ENCODE peak calls at places on chromosomes 12 and 14, in four cellular contexts. V, N, T and M are unnamed samples.

GRCh38 chr14:53956427-53957201 is at the start of gene BMP4:
- DNase-seq in T (peak; percentile 92), V (no peak), N (peak; percentile 42), M (peak; percentile 82)

GRCh38 chr12:13049816-13050215 is 5.6 kb downstream of the FAM234B start:
- DNase-seq in T (no peak), N (no peak), V (no peak), M (no peak)

GRCh38 chr12:104682790-104683279 is 226.1 kb downstream of the CHST11 start:
- DNase-seq in N (no peak), V (peak; percentile 51), T (no peak), M (no peak)

GRCh38 chr12:103839103-103839502 is 1.9 kb downstream of the NT5DC3 start:
- DNase-seq in N (no peak), T (no peak), V (no peak), M (no peak)

GRCh38 chr14:69535230-69535848 is 39.3 kb downstream of the CCDC177 start:
- DNase-seq in V (no peak), T (peak; percentile 71), N (peak; percentile 34), M (peak; percentile 42)

GRCh38 chr12:90017316-90017715 is 308.7 kb upstream of the ATP2B1 start:
- DNase-seq in N (no peak), V (no peak), T (no peak), M (no peak)

GRCh38 chr12:50568338-50569155 is 63.8 kb downstream of the DIP2B start:
- DNase-seq in V (no peak), T (no peak), N (no peak), M (no peak)

GRCh38 chr14:93716002-93716401 is 72.3 kb downstream of the PRIMA1 start:
- DNase-seq in N (no peak), V (no peak), T (no peak), M (no peak)

GRCh38 chr12:111201036-111201435 is 167.9 kb downstream of the PHETA1 start:
- DNase-seq in N (no peak), V (no peak), T (no peak), M (no peak)

GRCh38 chr12:25401547-25402345 is 151.0 kb upstream of the KRAS start:
- DNase-seq in N (no peak), V (no peak), T (no peak), M (no peak)

GRCh38 chr12:47192046-47192445 is 112.3 kb upstream of the AMIGO2 start:
- DNase-seq in V (no peak), N (no peak), T (no peak), M (no peak)

GRCh38 chr12:57619434-57620244 is 8.4 kb downstream of the ARHGEF25 start:
- DNase-seq in V (no peak), N (no peak), T (peak; percentile 75), M (no peak)

GRCh38 chr12:4997939-4998338 is 45.7 kb upstream of the KCNA5 start:
- DNase-seq in T (no peak), V (no peak), N (no peak), M (no peak)

DNA sequence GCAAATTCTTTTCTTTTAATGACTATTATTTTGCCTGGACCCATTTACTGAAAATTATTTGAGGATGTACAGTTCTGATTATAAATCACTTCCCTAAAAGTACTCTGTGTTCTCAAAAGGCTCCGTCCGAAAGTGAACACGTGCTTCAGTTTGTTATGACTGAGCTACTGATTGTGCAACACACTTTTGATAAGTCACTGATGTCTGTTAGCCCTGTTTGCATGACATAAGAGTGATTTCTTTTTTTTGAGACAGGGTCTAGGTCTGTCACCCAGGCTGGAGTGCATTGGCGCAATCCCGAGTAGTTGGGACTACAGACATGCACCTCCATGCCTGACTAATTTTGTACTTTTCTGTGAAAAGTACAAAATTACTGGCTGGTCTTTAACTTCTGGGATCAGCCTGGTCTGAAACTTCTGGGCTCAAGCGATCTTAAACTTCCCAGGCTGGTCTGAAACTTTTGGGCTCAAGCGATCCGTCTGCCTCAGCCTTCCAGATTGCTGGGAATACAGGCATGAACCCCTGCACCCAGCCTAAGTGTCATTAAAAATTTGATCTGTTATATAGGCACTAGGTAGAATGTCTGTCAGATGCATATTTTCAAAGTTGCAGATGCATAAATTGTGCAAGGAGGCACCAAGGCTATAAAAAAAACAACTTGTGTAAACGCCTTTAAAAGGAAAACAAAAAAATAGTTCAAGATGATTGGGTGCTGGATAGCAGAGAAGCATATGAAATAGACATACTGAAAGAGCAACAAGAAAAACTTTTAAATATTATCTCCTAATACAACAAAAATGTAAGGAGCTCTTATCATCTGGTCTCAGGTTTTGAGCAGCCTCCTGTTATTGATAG is 111.6 kb downstream of the SRGAP1 start:
- DNase-seq in V (no peak), N (no peak), T (no peak), M (no peak)
- TF ChIP-seq EGR1 in V (no peak), N (no peak), T (no peak), M (no peak)

GRCh38 chr14:100342195-100342594 is 19.1 kb downstream of the SLC25A47 start:
- DNase-seq in V (no peak), N (no peak), T (no peak), M (no peak)
- TF ChIP-seq JUND in V (no peak), N (no peak), T (no peak), M (no peak)

GRCh38 chr14:19917955-19918518 is 2.4 kb upstream of the OR4K5 start:
- DNase-seq in T (no peak), V (no peak), N (no peak), M (no peak)

GRCh38 chr14:19918553-19919264 is 1.7 kb upstream of the OR4K5 start:
- DNase-seq in T (no peak), V (no peak), N (no peak), M (no peak)

GRCh38 chr14:19917243-19917642 is 3.2 kb upstream of the OR4K5 start:
- DNase-seq in N (no peak), V (no peak), T (no peak), M (no peak)

GRCh38 chr14:19920021-19920657 is at the start of gene OR4K5:
- DNase-seq in V (no peak), N (no peak), T (no peak), M (no peak)
- TF ChIP-seq EGR1 in V (no peak), N (no peak), T (no peak), M (no peak)

DNA sequence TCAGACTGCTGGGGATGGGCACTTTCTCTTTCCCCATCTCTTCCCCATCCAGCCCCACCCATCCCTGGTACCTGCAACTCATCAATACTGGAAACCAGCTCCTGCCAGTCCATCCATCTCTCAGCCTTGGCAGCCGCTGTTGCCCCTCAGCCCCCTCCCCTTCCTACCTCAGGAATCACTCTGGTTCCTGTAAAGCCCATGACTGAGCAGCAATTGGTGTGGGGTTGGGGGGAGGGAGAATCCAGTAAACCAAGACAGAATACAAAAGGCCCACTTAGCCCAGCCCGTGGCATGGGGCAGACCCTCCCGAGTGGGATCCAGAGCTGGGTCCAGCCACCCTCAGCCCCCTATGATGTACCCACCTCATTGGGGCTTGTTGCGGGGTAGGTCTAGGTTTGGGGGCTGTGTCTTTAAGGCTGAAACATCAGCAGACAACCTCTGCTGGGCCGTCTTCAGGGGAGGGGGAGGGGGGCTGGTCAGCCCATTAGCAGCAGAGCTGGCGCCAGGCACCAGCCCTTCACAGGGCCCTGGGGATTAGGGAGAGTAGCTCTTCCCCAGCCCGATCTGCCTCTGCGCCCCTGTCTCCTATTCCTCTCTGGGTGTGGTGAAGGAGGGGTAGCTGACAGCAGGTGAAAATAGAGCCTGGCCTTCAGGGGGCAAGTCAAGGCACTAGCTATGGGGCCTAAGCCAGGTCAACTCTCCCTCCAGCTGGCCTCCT is 702 bp upstream of the PRPH start:
- DNase-seq in T (no peak), V (no peak), N (no peak), M (no peak)
- TF ChIP-seq JUND in T (no peak), V (no peak), N (no peak), M (no peak)

DNA sequence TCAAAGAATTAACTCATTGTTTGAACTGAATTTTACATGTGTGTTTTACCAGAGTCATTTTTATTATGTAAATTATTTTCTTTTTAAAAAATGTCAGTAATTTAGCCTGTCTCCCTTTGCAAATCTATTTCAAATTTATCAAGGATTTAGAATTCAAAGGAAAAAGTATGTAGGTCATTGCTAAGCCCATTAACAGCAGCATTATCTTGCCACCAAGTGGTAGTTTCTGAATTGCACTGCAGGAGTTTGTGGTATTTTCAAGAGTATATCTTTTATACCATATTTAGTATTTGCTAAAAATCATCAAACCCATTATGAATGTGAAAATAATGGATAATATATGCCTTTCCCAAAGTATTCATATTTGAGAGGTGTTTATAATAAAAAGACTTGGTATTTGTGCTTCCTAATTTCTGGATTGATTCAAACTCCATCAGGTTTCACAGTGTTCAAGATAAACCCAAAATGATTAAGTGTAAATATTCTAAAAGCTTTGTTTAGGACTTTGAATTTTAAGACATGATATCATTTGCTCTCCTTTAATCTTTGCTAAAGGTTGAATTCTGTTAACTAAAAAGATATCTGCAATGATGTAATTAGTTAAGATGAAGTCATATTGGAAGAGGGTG is 711.4 kb downstream of the FSCB start:
- DNase-seq in T (no peak), V (no peak), N (no peak), M (no peak)
- TF ChIP-seq EGR1 in T (no peak), V (no peak), N (no peak), M (no peak)

DNA sequence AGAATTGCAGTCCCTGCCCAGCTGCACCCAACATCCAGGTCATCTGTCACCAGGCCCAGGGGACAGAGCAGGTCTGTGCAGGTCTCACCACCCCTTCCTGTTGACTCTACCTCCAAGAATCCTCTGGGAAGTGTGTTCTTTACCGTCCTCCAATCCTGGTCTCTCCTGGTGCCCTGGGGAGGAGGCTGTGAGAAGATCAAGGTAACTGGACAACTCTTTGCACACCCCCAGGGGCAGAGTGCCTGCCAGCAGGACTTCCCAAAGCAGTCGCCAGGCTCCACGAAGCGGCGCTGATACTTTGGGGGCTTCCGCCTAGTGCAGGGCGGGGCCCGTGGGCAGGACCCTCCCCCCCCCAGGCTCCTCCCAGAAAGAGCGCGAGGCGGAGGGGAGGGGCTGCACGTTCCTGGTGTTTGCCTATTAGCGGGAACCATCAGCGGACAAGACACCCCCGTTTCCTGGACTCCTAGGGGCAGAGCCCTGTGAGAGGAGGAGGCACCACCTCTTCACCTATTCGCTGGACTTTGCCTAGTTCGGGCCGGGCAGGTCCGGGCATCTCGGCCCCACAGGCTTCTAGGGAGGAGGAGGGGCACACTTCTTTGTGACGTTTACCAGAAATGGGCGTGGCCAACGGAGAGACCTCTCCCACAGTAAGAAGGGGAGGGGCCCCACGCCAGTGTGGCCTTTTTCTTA is 918.0 kb downstream of the AACS start:
- DNase-seq in V (no peak), N (peak; percentile 13), T (peak; percentile 94), M (no peak)
- TF ChIP-seq JUND in V (no peak), N (no peak), T (no peak), M (no peak)

DNA sequence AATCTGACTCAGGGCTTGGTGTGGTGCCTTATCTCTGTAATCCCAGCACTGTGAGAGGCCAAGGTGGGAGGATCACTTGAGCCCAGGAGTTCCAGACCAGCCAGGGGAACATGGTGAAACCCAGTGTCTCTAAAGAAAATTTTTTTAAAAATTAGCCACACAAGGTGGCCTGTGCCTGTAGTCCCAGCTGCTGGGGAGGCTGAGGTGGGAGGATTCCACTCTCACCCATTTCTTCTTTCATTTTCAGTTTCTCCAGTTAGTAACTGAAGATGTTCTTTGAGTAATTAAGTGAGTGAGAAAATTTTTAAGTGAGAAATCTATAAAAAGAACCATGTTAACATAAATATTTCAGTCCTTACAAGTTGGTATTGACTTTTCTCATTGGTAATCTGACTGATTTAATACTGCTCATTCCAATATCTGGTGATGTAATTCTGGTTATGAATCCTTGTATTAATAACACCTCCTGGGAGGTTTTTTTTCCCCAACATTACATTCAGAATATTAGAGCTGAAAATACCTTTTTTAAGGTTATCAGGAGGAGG is 6.1 kb downstream of the METTL3 start:
- DNase-seq in T (no peak), V (peak; percentile 46), N (no peak), M (no peak)
- TF ChIP-seq EGR1 in T (no peak), V (no peak), N (no peak), M (no peak)

DNA sequence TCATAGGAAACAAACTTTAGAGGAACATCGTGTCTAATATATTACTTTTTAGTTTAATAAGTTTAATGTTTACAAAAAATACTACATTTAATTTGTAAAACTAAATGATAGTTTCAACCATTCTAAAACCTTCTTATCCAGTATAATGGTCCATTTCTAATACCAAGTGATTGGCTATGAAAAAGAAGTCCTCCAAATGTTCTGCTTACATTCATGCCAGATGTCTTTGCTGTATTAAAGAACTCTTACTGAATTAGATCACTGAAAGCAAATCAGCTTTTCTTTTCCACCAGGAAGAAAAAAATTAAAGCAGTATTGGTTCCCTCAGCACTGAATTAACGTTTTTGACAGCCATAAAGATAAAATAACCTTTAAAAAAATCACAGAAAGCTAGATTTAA is 3.7 kb downstream of the NOVA1 start:
- DNase-seq in T (no peak), N (no peak), V (no peak), M (no peak)
- TF ChIP-seq JUND in T (no peak), N (no peak), V (no peak), M (no peak)